ENCODE peak calls at places on chromosome 1, in nine cellular contexts. S, I, R, N, E, L, H, A and T are unnamed samples.

GRCh38 chr1:40248429-40248828 is 692 bp downstream of the TMCO2 start:
- DNase-seq in N (no peak), L (no peak), R (no peak), I (no peak), S (no peak), E (no peak), H (peak; percentile 13), A (no peak), T (no peak)

GRCh38 chr1:153946622-153947246 is at the start of gene DENND4B:
- DNase-seq in R (peak; percentile 78), E (no peak), H (peak; percentile 65), N (peak; percentile 84), L (no peak), A (peak; percentile 86), I (no peak), S (peak; percentile 86), T (peak; percentile 70)

GRCh38 chr1:174447866-174448530 is at the start of gene GPR52:
- DNase-seq in H (no peak), R (no peak), I (no peak), S (no peak), L (no peak), N (no peak), E (no peak), A (no peak), T (no peak)

GRCh38 chr1:8370928-8371327 is 53.0 kb downstream of the SLC45A1 start:
- DNase-seq in A (no peak), H (peak; percentile 35), R (no peak), L (no peak), I (no peak), N (no peak), S (no peak), E (no peak), T (peak; percentile 45)

GRCh38 chr1:78721136-78721535 is 71.5 kb downstream of the IFI44 start:
- DNase-seq in R (no peak), A (no peak), S (no peak), N (no peak), H (no peak), L (no peak), I (no peak), E (no peak), T (peak; percentile 7)

GRCh38 chr1:166952002-166952746 is 23.2 kb downstream of the ILDR2 start:
- DNase-seq in A (peak; percentile 18), E (no peak), N (no peak), S (peak; percentile 79), H (peak; percentile 48), L (peak; percentile 28), I (peak; percentile 92), R (peak; percentile 96), T (peak; percentile 40)

GRCh38 chr1:45876000-45876399 is 72.6 kb downstream of the MAST2 start:
- DNase-seq in H (no peak), N (no peak), I (no peak), R (no peak), A (no peak), E (no peak), S (no peak), L (no peak), T (no peak)

GRCh38 chr1:30808067-30808662 is 50.6 kb upstream of the LAPTM5 start:
- DNase-seq in R (no peak), N (no peak), I (no peak), S (no peak), A (no peak), H (no peak), L (no peak), E (no peak), T (no peak)

DNA sequence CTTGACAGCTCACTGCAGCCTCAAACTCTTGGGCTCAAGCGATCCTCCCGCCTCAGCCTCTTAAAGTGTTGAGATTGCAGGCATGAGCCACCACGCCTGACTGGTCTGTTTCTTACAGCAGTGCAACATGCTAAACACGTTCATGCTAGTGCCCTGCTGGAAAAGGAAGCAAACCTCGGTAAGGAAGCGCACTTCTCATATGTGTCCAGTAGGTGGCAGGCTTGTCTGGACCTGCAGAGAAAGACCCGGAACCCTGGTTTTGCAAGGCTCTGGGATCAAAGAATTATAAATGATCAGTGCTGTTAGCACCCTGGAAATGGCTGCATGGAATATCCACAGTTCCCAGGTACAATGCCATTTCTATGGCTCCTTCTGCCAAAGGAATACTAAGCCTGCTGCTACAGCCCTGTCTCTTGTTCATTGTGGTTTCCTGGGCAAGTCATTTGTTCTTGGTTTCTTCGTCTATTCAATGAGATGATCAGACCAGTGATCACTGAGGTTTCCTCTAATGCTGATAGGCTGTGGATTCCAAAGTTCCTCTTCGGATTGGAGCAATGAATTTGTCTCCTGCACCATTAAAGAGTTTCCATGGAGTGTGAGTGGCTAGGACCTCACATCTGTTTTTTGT is 15.9 kb downstream of the RNU5D-1 start:
- DNase-seq in A (peak; percentile 75), S (peak; percentile 84), R (peak; percentile 69), H (peak; percentile 73), I (no peak), E (peak; percentile 75), N (peak; percentile 87), L (no peak), T (peak; percentile 81)
- TF ChIP-seq CTCF in A (peak; percentile 90), S (peak; percentile 90), R (peak; percentile 94), H (peak; percentile 84), I (peak; percentile 95), E (peak; percentile 96), N (peak; percentile 97), L (peak; percentile 94), T (peak; percentile 97)

GRCh38 chr1:1021010-1021845 is 1.3 kb downstream of the AGRN start:
- DNase-seq in N (no peak), H (peak; percentile 72), S (peak; percentile 91), I (no peak), E (no peak), L (no peak), R (peak; percentile 81), A (peak; percentile 75), T (peak; percentile 56)

GRCh38 chr1:1020415-1021009 is 592 bp downstream of the AGRN start:
- DNase-seq in S (peak; percentile 43), N (no peak), I (no peak), E (no peak), H (no peak), R (no peak), L (no peak), A (no peak), T (no peak)

GRCh38 chr1:1020000-1020404 is at the start of gene AGRN:
- DNase-seq in A (peak; percentile 45), S (no peak), N (no peak), H (no peak), R (no peak), I (no peak), E (no peak), L (no peak), T (no peak)

GRCh38 chr1:1021860-1022259 is 1.9 kb downstream of the AGRN start:
- DNase-seq in S (peak; percentile 92), L (no peak), A (no peak), E (no peak), N (no peak), H (peak; percentile 56), I (no peak), R (peak; percentile 68), T (peak; percentile 21)

DNA sequence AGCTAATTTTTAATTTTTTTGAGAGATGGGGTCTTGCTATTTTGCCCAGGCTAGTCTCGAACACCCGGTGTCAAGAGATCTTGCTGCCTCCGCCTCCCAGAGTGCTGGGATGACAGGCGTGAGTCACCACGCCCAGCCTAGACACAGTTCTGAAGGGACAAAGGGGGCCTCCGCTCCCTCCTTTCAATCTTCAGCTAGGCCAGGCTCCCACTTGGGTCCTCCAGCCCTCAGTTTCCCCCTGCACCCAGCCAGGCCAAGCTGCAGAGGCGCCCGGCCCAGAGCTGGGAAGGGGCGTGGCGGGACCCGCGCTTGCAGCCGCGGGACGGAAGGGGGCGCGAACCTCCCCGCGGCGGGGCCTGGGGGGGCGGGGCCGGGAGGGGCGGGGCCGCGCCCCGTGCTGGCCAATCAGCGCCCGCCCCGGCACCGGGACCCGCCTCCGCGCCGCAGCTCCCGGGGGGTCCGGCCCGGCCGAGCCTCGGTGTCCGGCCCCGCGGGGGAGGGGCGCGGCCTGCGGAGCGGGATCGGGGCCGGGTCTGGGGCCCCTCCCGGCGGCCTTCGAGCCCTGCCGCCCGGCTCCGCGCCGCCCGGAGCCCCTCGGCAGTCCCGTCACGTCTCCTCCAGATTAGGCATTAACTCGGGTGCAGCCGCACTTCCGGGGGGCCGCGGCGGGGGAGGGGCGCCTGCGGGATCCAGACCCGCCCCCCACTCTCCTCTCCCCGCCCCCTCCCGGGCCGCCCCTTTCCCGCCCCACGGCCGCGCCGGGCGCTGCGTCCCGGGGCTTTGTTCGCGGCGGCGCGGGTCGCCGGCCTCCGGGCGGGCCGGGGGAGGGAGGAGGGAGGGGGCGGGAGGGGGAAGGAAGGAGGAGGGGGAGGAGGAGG is 559 bp upstream of the AGRN start:
- DNase-seq in L (peak; percentile 61), H (peak; percentile 75), A (peak; percentile 87), R (peak; percentile 78), N (peak; percentile 48), I (peak; percentile 43), S (peak; percentile 96), E (no peak), T (peak; percentile 67)
- H3K4me3 ChIP-seq in L (peak overlapping the region; percentile 46), H (peak overlapping the region; percentile 63), A (peak overlapping the region; percentile 79), R (peak overlapping the region; percentile 32), N (peak overlapping the region; percentile 47), I (peak overlapping the region; percentile 35), S (peak overlapping the region; percentile 37), E (peak overlapping the region; percentile 50), T (peak overlapping the region; percentile 29)

GRCh38 chr1:109787845-109788605 is 24.3 kb upstream of the EPS8L3 start:
- DNase-seq in L (no peak), R (no peak), E (no peak), S (no peak), H (no peak), N (no peak), I (no peak), A (peak; percentile 18), T (no peak)

GRCh38 chr1:109787211-109787844 is 23.6 kb upstream of the EPS8L3 start:
- DNase-seq in H (peak; percentile 50), E (no peak), I (no peak), A (peak; percentile 13), N (no peak), L (peak; percentile 42), S (peak; percentile 90), R (no peak), T (no peak)

GRCh38 chr1:109790329-109790728 is 26.6 kb upstream of the EPS8L3 start:
- DNase-seq in H (no peak), S (no peak), E (no peak), A (no peak), R (no peak), N (no peak), I (no peak), L (no peak), T (no peak)

GRCh38 chr1:109789771-109790170 is 26.0 kb upstream of the EPS8L3 start:
- DNase-seq in L (no peak), N (no peak), I (no peak), H (no peak), E (no peak), A (peak; percentile 5), R (no peak), S (no peak), T (no peak)

GRCh38 chr1:109788695-109789521 is 25.2 kb upstream of the EPS8L3 start:
- DNase-seq in H (no peak), A (peak; percentile 16), E (no peak), N (peak; percentile 84), L (peak; percentile 21), S (peak; percentile 39), R (no peak), I (no peak), T (no peak)
- TF ChIP-seq CTCF in H (peak; percentile 41), A (no peak), E (peak; percentile 54), N (no peak), L (peak; percentile 51), S (peak; percentile 52), R (peak; percentile 64), I (peak; percentile 60), T (peak; percentile 44)

GRCh38 chr1:210344706-210345105 is 16.0 kb downstream of the HHAT start:
- DNase-seq in N (no peak), H (no peak), E (no peak), R (no peak), A (no peak), I (no peak), S (peak; percentile 8), L (no peak), T (peak; percentile 66)

GRCh38 chr1:210339500-210339899 is 10.8 kb downstream of the HHAT start:
- DNase-seq in L (no peak), A (no peak), H (no peak), E (no peak), S (no peak), N (no peak), R (no peak), I (no peak), T (no peak)

GRCh38 chr1:210340751-210341328 is 12.1 kb downstream of the HHAT start:
- DNase-seq in N (no peak), E (no peak), I (no peak), A (no peak), L (no peak), S (no peak), R (no peak), H (no peak), T (no peak)

GRCh38 chr1:210340311-210340710 is 11.6 kb downstream of the HHAT start:
- DNase-seq in S (no peak), H (no peak), L (no peak), R (no peak), E (no peak), N (no peak), A (no peak), I (no peak), T (no peak)

DNA sequence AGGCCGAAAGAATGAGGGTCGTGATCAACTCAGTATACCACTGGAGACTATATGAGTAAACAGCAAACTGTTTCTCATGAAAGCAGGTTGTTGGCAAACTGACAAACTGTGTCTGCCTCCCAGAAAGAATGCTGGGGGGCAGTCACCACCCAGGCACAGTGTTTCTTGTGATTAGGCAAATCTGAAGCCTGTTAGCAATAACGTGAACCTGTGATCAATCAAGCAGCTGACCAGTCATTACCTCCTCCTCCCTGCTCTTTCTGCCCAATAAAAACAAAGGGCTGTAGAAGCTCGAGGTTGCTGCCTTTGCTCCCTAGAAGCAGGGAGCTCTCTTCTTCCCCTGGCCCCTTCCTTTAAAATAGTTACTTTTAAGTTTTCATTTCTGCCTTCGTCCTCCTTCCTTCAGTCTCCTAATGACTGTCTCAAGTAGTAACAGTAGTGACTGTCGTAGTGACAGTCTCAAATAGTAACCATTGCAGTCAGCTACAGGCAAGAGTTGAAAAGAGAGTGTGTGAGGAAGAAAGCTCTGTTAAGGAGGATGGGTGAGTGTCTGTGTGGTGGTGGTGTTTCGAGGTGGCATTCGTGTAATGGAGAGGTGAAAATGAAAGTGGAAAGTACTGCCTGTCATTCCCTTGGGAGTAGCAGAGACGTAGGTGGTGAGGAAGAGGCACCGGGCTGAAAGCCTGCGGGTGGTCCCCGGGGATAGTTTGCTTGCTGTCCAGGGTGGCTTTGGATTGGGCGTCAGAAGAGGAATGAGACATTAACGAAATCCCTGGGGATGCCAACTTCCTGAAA is 14.5 kb downstream of the HHAT start:
- DNase-seq in R (no peak), L (no peak), N (no peak), E (no peak), S (no peak), I (no peak), A (no peak), H (no peak), T (peak; percentile 55)
- H3K4me3 ChIP-seq in R (peak overlapping the region; percentile 9), L (no peak overlapping the region), N (no peak overlapping the region), E (peak overlapping the region; percentile 40), S (no peak overlapping the region), I (no peak overlapping the region), A (peak overlapping the region; percentile 4), H (peak overlapping the region; percentile 42), T (no peak overlapping the region)